ENCODE peak calls at places on chromosomes 4 and X, in six cellular contexts. W is HFF-Myc, D is hepatocyte, G is esophagus squamous epithelium, T is endodermal cell, Z is K562. B is an unnamed sample.

GRCh38 chr4:108342325-108342986 is 173.7 kb upstream of the LEF1 start:
- DNase-seq in Z (no peak), T (no peak), G (no peak), D (no peak), W (no peak), B (no peak)

GRCh38 chr4:5895287-5895686 is 2.4 kb upstream of the CRMP1 start:
- DNase-seq in W (no peak), G (no peak), D (no peak), T (no peak), Z (no peak), B (no peak)

GRCh38 chr4:185634066-185634652 is 98.9 kb upstream of the PDLIM3 start:
- DNase-seq in G (no peak), W (peak), Z (peak), T (no peak), D (no peak), B (no peak)

GRCh38 chr4:151046609-151047008 is 31.5 kb upstream of the LRBA start:
- DNase-seq in T (peak), Z (no peak), D (no peak), W (no peak), G (no peak), B (no peak)

GRCh38 chrX:3426552-3426951 is 80.1 kb upstream of the MXRA5 start:
- DNase-seq in G (no peak), W (no peak), D (no peak), T (no peak), Z (no peak), B (no peak)

GRCh38 chr4:41216294-41217019 is 2.1 kb upstream of the APBB2 start:
- DNase-seq in D (peak), Z (peak), G (no peak), W (peak), T (peak), B (peak)

GRCh38 chrX:38804481-38805293 is 3.4 kb downstream of the MID1IP1 start:
- DNase-seq in G (no peak), W (no peak), T (peak), D (peak), Z (peak), B (peak)

GRCh38 chrX:85993539-85994197 is 53.7 kb downstream of the CHM start:
- DNase-seq in Z (no peak), D (no peak), T (no peak), W (no peak), G (no peak), B (peak)

GRCh38 chr4:113285512-113285911 is 236.1 kb downstream of the ANK2 start:
- DNase-seq in T (no peak), D (no peak), Z (no peak), W (no peak), G (no peak), B (no peak)

GRCh38 chrX:72308566-72309296 is 3.0 kb upstream of the CITED1 start:
- DNase-seq in D (peak), T (peak), Z (peak), G (no peak), W (no peak), B (peak)

GRCh38 chr4:26583538-26583864 is 383 bp upstream of the TBC1D19 start:
- DNase-seq in Z (no peak), T (no peak), D (no peak), G (no peak), W (no peak), B (no peak)

GRCh38 chrX:106286053-106286650 is 118.0 kb downstream of the PWWP3B start:
- DNase-seq in D (peak), Z (no peak), G (no peak), W (no peak), T (no peak), B (peak)

GRCh38 chrX:15714529-15714928 is 23.5 kb upstream of the CA5B start:
- DNase-seq in G (no peak), Z (no peak), W (no peak), T (no peak), D (no peak), B (peak)

GRCh38 chr4:54146139-54146538 is 46.2 kb downstream of the GSX2 start:
- DNase-seq in W (no peak), D (no peak), Z (no peak), T (no peak), G (no peak), B (no peak)

GRCh38 chr4:6620296-6620695 is 20.2 kb upstream of the MRFAP1 start:
- DNase-seq in Z (no peak), D (no peak), G (no peak), T (no peak), W (no peak), B (no peak)

GRCh38 chrX:114152130-114152529 is 431.8 kb upstream of the HTR2C start:
- DNase-seq in Z (peak), T (no peak), W (no peak), G (no peak), D (peak), B (peak)

GRCh38 chrX:136528645-136529315 is 3.2 kb upstream of the VGLL1 start:
- DNase-seq in D (peak), W (no peak), T (peak), G (no peak), Z (peak), B (peak)
- TF ChIP-seq CTCF in D (no peak), W (no peak), T (no peak), G (no peak), Z (no peak), B (no peak)

GRCh38 chr4:168519576-168519975 is 22.7 kb downstream of the PALLD start:
- DNase-seq in G (no peak), Z (no peak), W (no peak), T (no peak), D (no peak), B (no peak)
- H3K4me3 ChIP-seq in G (no peak), Z (peak), W (no peak), T (no peak), D (no peak), B (no peak)

GRCh38 chr4:76485450-76485849 is 50.4 kb downstream of the SHROOM3 start:
- DNase-seq in T (peak), Z (no peak), D (peak), G (no peak), W (no peak), B (peak)

GRCh38 chr4:76484654-76485053 is 49.6 kb downstream of the SHROOM3 start:
- DNase-seq in D (no peak), T (peak), Z (no peak), G (no peak), W (no peak), B (no peak)

GRCh38 chr4:76486588-76487276 is 51.7 kb downstream of the SHROOM3 start:
- DNase-seq in G (no peak), Z (no peak), W (no peak), T (no peak), D (no peak), B (no peak)

GRCh38 chr4:76489799-76490176 is 54.8 kb downstream of the SHROOM3 start:
- DNase-seq in Z (no peak), T (no peak), D (no peak), W (no peak), G (no peak), B (no peak)

DNA sequence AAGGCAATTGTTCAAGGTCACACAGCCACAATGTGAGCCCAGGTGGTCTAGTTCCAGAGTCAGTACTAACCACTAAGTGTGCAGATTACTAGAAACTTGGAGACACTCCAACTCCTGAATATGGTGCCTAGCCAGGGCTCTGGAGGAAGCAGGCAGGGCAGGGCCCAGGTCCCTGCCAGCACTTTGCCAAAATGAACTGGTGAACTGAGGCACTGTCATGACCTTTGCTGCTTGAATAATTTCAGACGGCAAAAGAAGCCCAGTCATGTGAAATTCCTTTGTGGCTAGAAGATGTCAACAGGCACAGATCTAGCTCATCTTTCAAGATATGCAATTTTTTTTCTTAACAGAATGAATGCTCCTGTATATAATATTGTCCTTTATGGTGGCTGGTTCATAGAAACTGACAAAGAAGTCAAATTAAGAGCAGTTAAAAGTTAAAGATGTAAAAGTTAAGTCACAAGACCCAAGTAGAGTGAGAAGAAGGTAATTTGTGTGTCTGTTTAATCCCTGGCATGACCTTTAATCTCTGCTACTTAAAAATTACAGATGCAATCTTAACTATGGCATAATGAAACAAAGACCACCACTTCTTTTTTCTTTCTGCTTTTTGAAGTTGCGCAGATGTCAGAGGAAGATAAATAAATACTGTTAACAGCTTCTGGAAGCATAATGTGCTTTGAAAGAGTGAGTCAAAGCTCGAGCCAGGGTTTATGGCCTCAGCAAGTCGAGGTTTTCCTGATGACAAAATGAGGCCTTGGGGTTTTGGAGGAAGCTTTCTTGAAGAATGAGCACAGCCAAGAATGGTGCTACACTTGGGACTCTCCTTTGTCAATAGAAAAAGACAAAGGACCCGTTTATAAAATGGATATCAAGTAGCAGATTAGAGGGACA is 54.1 kb downstream of the SHROOM3 start:
- DNase-seq in D (no peak), G (no peak), W (no peak), Z (no peak), T (no peak), B (no peak)
- TF ChIP-seq CTCF in D (no peak), G (no peak), W (no peak), Z (no peak), T (no peak), B (no peak)

DNA sequence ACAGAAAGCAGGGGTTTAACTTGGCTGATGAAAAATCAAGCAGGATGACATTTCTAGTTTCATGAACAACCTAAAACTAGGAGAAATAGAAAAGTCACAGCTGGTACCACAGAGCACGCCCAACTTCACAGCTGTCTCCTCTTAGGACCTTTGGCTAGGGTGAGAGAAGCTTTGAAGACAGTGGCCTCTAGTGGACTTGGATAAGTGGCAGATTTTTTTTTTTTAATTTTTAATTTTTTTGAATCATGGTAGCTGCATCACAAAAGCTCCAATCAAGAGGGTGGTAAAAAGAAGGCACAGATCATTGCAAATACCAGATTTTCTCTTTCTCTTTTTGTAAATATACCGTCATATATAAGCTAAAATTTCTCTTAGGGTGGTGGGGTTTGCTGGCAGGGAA is 20.2 kb upstream of the MAP3K15 start:
- DNase-seq in Z (no peak), T (no peak), G (no peak), W (no peak), D (peak), B (peak)
- H3K4me3 ChIP-seq in Z (no peak), T (no peak), G (no peak), W (no peak), D (no peak), B (no peak)

GRCh38 chr4:91092398-91092955 is 965.3 kb downstream of the CCSER1 start:
- DNase-seq in Z (no peak), T (no peak), D (no peak), W (no peak), G (no peak), B (peak)
- TF ChIP-seq CTCF in Z (no peak), T (no peak), D (peak), W (no peak), G (no peak), B (no peak)

GRCh38 chr4:140019619-140020367 is 134.2 kb downstream of the MAML3 start:
- DNase-seq in W (no peak), G (no peak), D (peak), Z (no peak), T (no peak), B (no peak)
- H3K4me3 ChIP-seq in W (no peak), G (no peak), D (no peak), Z (no peak), T (peak), B (no peak)

B was measured in epithelial cell of esophagus.